ENCODE peak calls at places on chromosomes 7 and 10, in eight cellular contexts. V, F, S, O, W, Z, N and C are unnamed samples. For H3K4me1, the result is how much of the 10 kb centered on the place peaks cover.

GRCh38 chr10:63416376-63416775 is 49.4 kb downstream of the JMJD1C start:
- DNase-seq in V (no peak), F (no peak), S (no peak), O (no peak), W (no peak), Z (no peak), N (no peak), C (no peak)

GRCh38 chr10:65292551-65292950 is 1633.3 kb upstream of the LRRTM3 start:
- DNase-seq in V (no peak), F (no peak), S (no peak), O (no peak), W (no peak), Z (no peak), N (no peak), C (no peak)

GRCh38 chr7:585229-585711 is 65.6 kb upstream of the PDGFA start:
- DNase-seq in V (no peak), F (no peak), S (no peak), O (no peak), W (no peak), Z (no peak), N (no peak), C (peak)

GRCh38 chr7:381211-382117 is 91.5 kb downstream of the FOXL3 start:
- DNase-seq in V (no peak), F (peak), S (no peak), O (no peak), W (no peak), Z (no peak), N (peak), C (peak)

GRCh38 chr7:2355079-2356008 is 717 bp downstream of the EIF3B start:
- DNase-seq in V (peak), F (peak), S (no peak), O (no peak), W (no peak), Z (peak), N (no peak), C (no peak)

GRCh38 chr7:129144834-129145668 is 544 bp downstream of the TSPAN33 start:
- DNase-seq in V (no peak), F (no peak), S (no peak), O (no peak), W (no peak), Z (no peak), N (no peak), C (no peak)

GRCh38 chr7:918118-918425 is 36.4 kb downstream of the ADAP1 start:
- DNase-seq in V (no peak), F (peak), S (no peak), O (no peak), W (no peak), Z (peak), N (peak), C (no peak)

GRCh38 chr10:112288526-112288925 is 5.3 kb downstream of the TECTB start:
- DNase-seq in V (no peak), F (no peak), S (no peak), O (no peak), W (no peak), Z (no peak), N (no peak), C (no peak)

GRCh38 chr7:100582041-100582579 is 3.8 kb downstream of the LRCH4 start:
- DNase-seq in V (no peak), F (peak), S (no peak), O (no peak), W (no peak), Z (no peak), N (no peak), C (peak)

GRCh38 chr7:135801045-135801693 is 52.6 kb upstream of the FAM180A start:
- DNase-seq in V (peak), F (no peak), S (no peak), O (no peak), W (peak), Z (peak), N (no peak), C (no peak)

GRCh38 chr7:108051449-108051848 is 48.5 kb upstream of the LAMB1 start:
- DNase-seq in V (no peak), F (no peak), S (no peak), O (no peak), W (no peak), Z (no peak), N (no peak), C (no peak)

GRCh38 chr7:76191783-76192240 is 9.9 kb upstream of the SRRM3 start:
- DNase-seq in V (peak), F (no peak), S (no peak), O (no peak), W (no peak), Z (no peak), N (no peak), C (no peak)

GRCh38 chr10:35564276-35564982 is 40.7 kb upstream of the GJD4 start:
- DNase-seq in V (no peak), F (no peak), S (peak), O (no peak), W (no peak), Z (peak), N (peak), C (no peak)

GRCh38 chr7:108093341-108093740 is 36.8 kb downstream of the LAMB4 start:
- DNase-seq in V (no peak), F (no peak), S (no peak), O (no peak), W (no peak), Z (no peak), N (no peak), C (no peak)

GRCh38 chr10:14609178-14609577 is 165.5 kb downstream of the FAM107B start:
- DNase-seq in V (no peak), F (no peak), S (no peak), O (no peak), W (no peak), Z (no peak), N (no peak), C (no peak)

GRCh38 chr7:80186721-80187120 is 52.1 kb downstream of the GNAI1 start:
- DNase-seq in V (no peak), F (no peak), S (no peak), O (no peak), W (no peak), Z (no peak), N (no peak), C (no peak)

GRCh38 chr7:30241767-30242166 is 42.6 kb upstream of the ZNRF2 start:
- DNase-seq in V (no peak), F (no peak), S (no peak), O (no peak), W (no peak), Z (no peak), N (no peak), C (no peak)

GRCh38 chr10:116126239-116126638 is 146.8 kb downstream of the GFRA1 start:
- DNase-seq in V (no peak), F (no peak), S (no peak), O (no peak), W (no peak), Z (no peak), N (no peak), C (no peak)

GRCh38 chr10:22629843-22630228 is 84.5 kb downstream of the PIP4K2A start:
- DNase-seq in V (no peak), F (no peak), S (no peak), O (no peak), W (no peak), Z (no peak), N (no peak), C (peak)

DNA sequence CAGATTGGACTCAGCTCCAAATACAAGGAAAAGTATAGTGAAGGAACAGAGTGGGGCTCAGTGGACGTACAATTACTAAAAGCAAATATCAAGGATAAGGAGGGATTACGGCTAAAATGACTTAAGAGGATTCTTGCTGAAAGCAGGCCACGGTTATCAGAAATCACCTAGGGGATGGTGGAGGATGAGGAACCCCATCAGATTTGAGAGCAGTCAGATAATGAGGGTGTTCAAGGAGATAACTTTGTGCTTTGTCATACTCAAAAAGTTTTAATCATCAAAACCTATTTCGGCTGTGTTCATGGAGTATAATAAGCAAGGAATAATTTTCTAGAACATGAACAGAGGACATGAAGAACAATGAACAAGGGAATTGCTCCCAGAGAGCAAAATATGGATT is 275.8 kb downstream of the SEMA3D start:
- DNase-seq in V (no peak), F (no peak), S (no peak), O (no peak), W (no peak), Z (no peak), N (no peak), C (no peak)
- H3K27ac ChIP-seq in V (no peak), F (no peak), S (no peak), O (no peak), W (no peak), Z (no peak), N (no peak), C (no peak)

GRCh38 chr7:123208793-123209192 is 9.0 kb upstream of the SLC13A1 start:
- DNase-seq in V (peak), F (no peak), S (no peak), O (no peak), W (no peak), Z (peak), N (no peak), C (no peak)
- TF ChIP-seq CTCF in V (peak), F (peak), S (peak), O (peak), W (peak), Z (peak), N (no peak), C (peak)

GRCh38 chr7:89334785-89335184 is 539.2 kb upstream of the TEX47 start:
- DNase-seq in V (no peak), F (no peak), S (no peak), O (no peak), W (no peak), Z (no peak), N (no peak), C (no peak)

GRCh38 chr7:89339748-89340147 is 544.2 kb upstream of the TEX47 start:
- DNase-seq in V (no peak), F (no peak), S (no peak), O (no peak), W (no peak), Z (no peak), N (no peak), C (no peak)

GRCh38 chr7:89332026-89332425 is 536.5 kb upstream of the TEX47 start:
- DNase-seq in V (no peak), F (no peak), S (no peak), O (no peak), W (no peak), Z (no peak), N (no peak), C (no peak)

GRCh38 chr7:89335490-89335889 is 540.0 kb upstream of the TEX47 start:
- DNase-seq in V (no peak), F (no peak), S (no peak), O (no peak), W (no peak), Z (no peak), N (no peak), C (no peak)
- H3K4me1 ChIP-seq in V (under half), F (under half), S (under half), O (under half), W (under half), Z (under half), N (under half), C (under half)

GRCh38 chr10:26449726-26450125 is 11.6 kb downstream of the APBB1IP start:
- DNase-seq in V (no peak), F (no peak), S (no peak), O (no peak), W (no peak), Z (no peak), N (no peak), C (no peak)

GRCh38 chr10:26448706-26449435 is 10.7 kb downstream of the APBB1IP start:
- DNase-seq in V (no peak), F (no peak), S (no peak), O (no peak), W (no peak), Z (no peak), N (no peak), C (no peak)

GRCh38 chr10:26454891-26455290 is 16.8 kb downstream of the APBB1IP start:
- DNase-seq in V (no peak), F (no peak), S (no peak), O (no peak), W (no peak), Z (no peak), N (no peak), C (no peak)

GRCh38 chr10:26453850-26454249 is 15.7 kb downstream of the APBB1IP start:
- DNase-seq in V (no peak), F (no peak), S (no peak), O (no peak), W (no peak), Z (no peak), N (no peak), C (no peak)

GRCh38 chr10:26451903-26452302 is 13.8 kb downstream of the APBB1IP start:
- DNase-seq in V (no peak), F (no peak), S (no peak), O (no peak), W (no peak), Z (no peak), N (no peak), C (no peak)
- H3K27ac ChIP-seq in V (no peak), F (no peak), S (no peak), O (no peak), W (no peak), Z (no peak), N (no peak), C (no peak)

DNA sequence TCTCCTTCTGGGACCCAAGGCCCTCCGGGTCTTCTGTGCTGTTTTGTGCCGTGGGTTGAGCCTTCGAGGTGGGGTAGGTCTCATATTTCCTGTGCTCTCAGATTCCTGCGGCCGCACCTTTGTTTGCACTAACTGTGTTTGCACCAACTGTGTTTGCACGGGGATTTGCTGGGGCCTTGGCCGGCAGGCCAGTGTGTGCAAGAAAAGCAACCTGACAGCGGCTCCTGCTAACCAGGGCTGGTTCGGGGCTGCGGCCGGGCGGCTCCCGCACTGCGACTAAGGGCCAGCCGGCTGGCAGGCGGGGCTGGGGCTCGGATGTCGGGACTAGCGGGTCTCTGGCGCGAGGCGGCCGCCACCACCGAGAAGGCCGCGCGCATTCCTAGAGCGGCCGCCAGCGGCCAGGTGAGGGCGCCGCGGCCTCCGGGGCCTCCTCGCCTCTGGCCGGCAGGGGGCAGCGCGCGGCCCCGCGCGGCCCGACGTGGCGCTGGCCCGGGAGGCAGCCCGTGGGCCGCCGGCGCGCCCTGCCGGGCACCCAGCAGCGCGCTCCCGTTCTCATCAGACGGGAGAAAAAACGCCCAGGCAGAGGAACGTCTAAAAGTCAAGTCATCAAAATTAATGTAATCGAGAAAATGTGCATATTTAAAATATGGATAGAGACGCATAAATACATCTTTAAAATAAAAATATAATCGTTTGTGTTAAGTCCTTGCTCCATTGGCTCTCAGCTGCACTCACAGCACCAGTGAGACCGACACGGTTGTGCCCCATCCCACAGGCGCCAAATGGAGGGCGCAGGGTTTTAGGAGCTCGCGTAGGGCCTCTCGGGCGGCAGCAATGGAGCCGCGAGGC is 38.6 kb downstream of the ZNF777 start:
- DNase-seq in V (peak), F (peak), S (peak), O (peak), W (no peak), Z (peak), N (no peak), C (peak)
- TF ChIP-seq CTCF in V (peak), F (peak), S (peak), O (peak), W (peak), Z (no peak), N (peak), C (peak)

GRCh38 chr10:106454233-106454632 is 710.3 kb downstream of the SORCS1 start:
- DNase-seq in V (no peak), F (no peak), S (no peak), O (no peak), W (no peak), Z (no peak), N (no peak), C (no peak)

DNA sequence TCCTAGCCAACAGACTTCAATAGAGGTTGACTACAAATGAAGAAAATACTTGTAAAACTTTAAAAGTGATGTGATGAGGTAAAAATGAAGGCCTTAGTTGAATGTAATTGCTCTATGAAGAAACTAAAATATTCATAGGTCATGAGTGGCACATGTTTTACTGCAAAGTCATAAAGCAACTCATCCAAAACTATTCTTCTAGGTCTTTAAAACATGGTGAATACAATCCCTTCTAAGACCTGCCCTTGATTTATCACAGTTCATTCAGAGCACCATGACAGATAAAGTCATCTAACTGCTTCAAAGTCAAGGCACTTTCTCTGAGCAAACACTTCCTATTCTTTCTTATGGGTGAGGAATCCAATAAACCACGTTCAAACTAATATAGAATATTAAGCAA is 713.5 kb downstream of the SORCS1 start:
- DNase-seq in V (no peak), F (no peak), S (no peak), O (no peak), W (no peak), Z (no peak), N (no peak), C (no peak)
- H3K4me1 ChIP-seq in V (under half), F (under half), S (under half), O (under half), W (under half), Z (under half), N (under half), C (under half)

GRCh38 chr10:102500621-102501149 is 1.8 kb downstream of the ACTR1A start:
- DNase-seq in V (no peak), F (peak), S (no peak), O (no peak), W (no peak), Z (no peak), N (no peak), C (no peak)
- H3K27ac ChIP-seq in V (peak), F (no peak), S (peak), O (no peak), W (peak), Z (no peak), N (peak), C (no peak)

GRCh38 chr7:21543528-21544302 is 876 bp downstream of the DNAH11 start:
- DNase-seq in V (peak), F (peak), S (no peak), O (peak), W (no peak), Z (no peak), N (no peak), C (no peak)
- TF ChIP-seq CTCF in V (no peak), F (no peak), S (no peak), O (no peak), W (no peak), Z (no peak), N (no peak), C (no peak)